ENCODE peak calls at places on chromosomes 4 and X, in four cellular contexts. K, L, N and Z are unnamed samples.

GRCh38 chrX:50629774-50630173 is 159.1 kb upstream of the DGKK start:
- DNase-seq in K (no peak), L (no peak), N (no peak), Z (no peak)

GRCh38 chrX:55450259-55450658 is 1.7 kb upstream of the MAGEH1 start:
- DNase-seq in K (peak), L (no peak), N (no peak), Z (no peak)

GRCh38 chr4:3408793-3409330 is 32.9 kb upstream of the HGFAC start:
- DNase-seq in K (no peak), L (peak), N (no peak), Z (no peak)

GRCh38 chr4:8286719-8287355 is 17.3 kb downstream of the HTRA3 start:
- DNase-seq in K (no peak), L (no peak), N (no peak), Z (no peak)

GRCh38 chrX:39133971-39134370 is 332.7 kb downstream of the MID1IP1 start:
- DNase-seq in K (peak), L (no peak), N (no peak), Z (peak)

GRCh38 chr4:27154706-27155105 is 294.1 kb downstream of the STIM2 start:
- DNase-seq in K (no peak), L (no peak), N (no peak), Z (no peak)

GRCh38 chrX:13569479-13570244 is at the start of gene EGFL6:
- DNase-seq in K (no peak), L (peak), N (no peak), Z (no peak)

GRCh38 chrX:119880552-119881437 is 9.2 kb downstream of the NDUFA1 start:
- DNase-seq in K (peak), L (peak), N (peak), Z (no peak)

GRCh38 chrX:110304371-110304770 is 13.5 kb downstream of the AMMECR1 start:
- DNase-seq in K (no peak), L (no peak), N (no peak), Z (no peak)

GRCh38 chr4:102477657-102478056 is 23.5 kb upstream of the NFKB1 start:
- DNase-seq in K (no peak), L (no peak), N (no peak), Z (no peak)

GRCh38 chr4:104971458-104971857 is 175.2 kb upstream of the TET2 start:
- DNase-seq in K (no peak), L (no peak), N (no peak), Z (no peak)

GRCh38 chrX:149453030-149453429 is 52.1 kb downstream of the IDS start:
- DNase-seq in K (peak), L (no peak), N (no peak), Z (no peak)

GRCh38 chr4:143377635-143378099 is 41.0 kb downstream of the GAB1 start:
- DNase-seq in K (no peak), L (no peak), N (peak), Z (no peak)

GRCh38 chr4:20916106-20916505 is 215.8 kb downstream of the PACRGL start:
- DNase-seq in K (no peak), L (no peak), N (no peak), Z (no peak)

GRCh38 chrX:71253253-71254091 is 468 bp downstream of the ZMYM3 start:
- DNase-seq in K (peak), L (peak), N (no peak), Z (peak)

GRCh38 chr4:14168919-14169318 is 541.4 kb upstream of the BOD1L1 start:
- DNase-seq in K (no peak), L (peak), N (peak), Z (no peak)

GRCh38 chr4:116055857-116056827 is 942.7 kb upstream of the NDST4 start:
- DNase-seq in K (no peak), L (peak), N (no peak), Z (no peak)

GRCh38 chr4:123409301-123409700 is 12.7 kb downstream of the SPRY1 start:
- DNase-seq in K (no peak), L (no peak), N (no peak), Z (no peak)

GRCh38 chr4:51995647-51996046 is 24.5 kb downstream of the LRRC66 start:
- DNase-seq in K (no peak), L (no peak), N (no peak), Z (no peak)

GRCh38 chr4:136412708-136413107 is 1119.6 kb downstream of the PCDH18 start:
- DNase-seq in K (no peak), L (no peak), N (no peak), Z (no peak)

GRCh38 chr4:113689394-113689793 is 72.1 kb downstream of the CAMK2D start:
- DNase-seq in K (no peak), L (no peak), N (no peak), Z (no peak)

GRCh38 chr4:150723727-150724411 is 141.9 kb downstream of the MAB21L2 start:
- DNase-seq in K (no peak), L (no peak), N (no peak), Z (no peak)

GRCh38 chr4:112145326-112145819 is at the start of gene FAM241A:
- DNase-seq in K (peak), L (peak), N (no peak), Z (no peak)

GRCh38 chrX:101347859-101348451 is 587 bp downstream of the TIMM8A start:
- DNase-seq in K (peak), L (peak), N (no peak), Z (no peak)

GRCh38 chr4:23827971-23828680 is 61.7 kb downstream of the PPARGC1A start:
- DNase-seq in K (no peak), L (no peak), N (no peak), Z (no peak)

GRCh38 chrX:41695464-41695863 is 6.7 kb downstream of the GPR34 start:
- DNase-seq in K (no peak), L (no peak), N (no peak), Z (no peak)

GRCh38 chrX:147803948-147804347 is 107.8 kb upstream of the FMR1 start:
- DNase-seq in K (no peak), L (peak), N (no peak), Z (no peak)

GRCh38 chrX:104330966-104331365 is 76.2 kb upstream of the ESX1 start:
- DNase-seq in K (no peak), L (no peak), N (no peak), Z (no peak)

GRCh38 chrX:47278684-47279083 is 45.9 kb downstream of the USP11 start:
- DNase-seq in K (no peak), L (no peak), N (no peak), Z (no peak)

GRCh38 chr4:8908206-8908893 is 36.7 kb upstream of the HMX1 start:
- DNase-seq in K (no peak), L (peak), N (no peak), Z (peak)

GRCh38 chr4:26791346-26791745 is 69.3 kb upstream of the STIM2 start:
- DNase-seq in K (no peak), L (no peak), N (no peak), Z (no peak)

GRCh38 chr4:26141101-26141830 is 179.5 kb upstream of the RBPJ start:
- DNase-seq in K (no peak), L (no peak), N (no peak), Z (no peak)

GRCh38 chr4:155342142-155342541 is 34.6 kb downstream of the MAP9 start:
- DNase-seq in K (no peak), L (no peak), N (no peak), Z (no peak)

GRCh38 chr4:53855886-53856260 is 208.5 kb downstream of the CHIC2 start:
- DNase-seq in K (no peak), L (no peak), N (no peak), Z (no peak)

GRCh38 chr4:73823756-73824155 is 12.7 kb upstream of the CXCL6 start:
- DNase-seq in K (no peak), L (no peak), N (no peak), Z (no peak)

GRCh38 chr4:74133786-74134499 is 24.0 kb upstream of the MTHFD2L start:
- DNase-seq in K (peak), L (peak), N (peak), Z (peak)

GRCh38 chr4:122612540-122612939 is 8.3 kb downstream of the IL21 start:
- DNase-seq in K (no peak), L (no peak), N (no peak), Z (no peak)

GRCh38 chr4:67922697-67923096 is 38.9 kb upstream of the TMPRSS11D start:
- DNase-seq in K (no peak), L (peak), N (no peak), Z (no peak)

GRCh38 chrX:120251471-120252011 is 929 bp downstream of the ZBTB33 start:
- DNase-seq in K (peak), L (peak), N (no peak), Z (no peak)

DNA sequence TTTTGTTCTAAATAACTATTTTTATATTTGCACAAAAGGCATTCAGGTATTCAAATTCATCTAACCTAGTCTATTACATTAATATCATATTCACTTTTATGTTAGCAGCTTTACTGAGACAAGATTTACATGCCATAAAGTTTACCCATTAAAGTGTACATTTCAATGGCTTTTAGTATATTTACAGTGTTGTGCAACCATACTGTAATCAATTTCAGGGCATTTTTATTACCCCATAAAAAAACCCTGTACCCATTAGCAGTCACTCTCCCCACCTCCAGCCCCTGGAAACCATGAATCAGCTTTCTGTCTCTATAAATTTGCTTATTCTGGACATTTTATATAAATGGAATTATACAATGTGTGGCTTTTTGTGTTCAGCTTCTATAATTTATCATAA is 95.9 kb upstream of the IL1RAPL1 start:
- DNase-seq in K (no peak), L (no peak), N (no peak), Z (no peak)
- TF ChIP-seq GABPA in K (no peak), L (no peak), N (no peak), Z (no peak)

DNA sequence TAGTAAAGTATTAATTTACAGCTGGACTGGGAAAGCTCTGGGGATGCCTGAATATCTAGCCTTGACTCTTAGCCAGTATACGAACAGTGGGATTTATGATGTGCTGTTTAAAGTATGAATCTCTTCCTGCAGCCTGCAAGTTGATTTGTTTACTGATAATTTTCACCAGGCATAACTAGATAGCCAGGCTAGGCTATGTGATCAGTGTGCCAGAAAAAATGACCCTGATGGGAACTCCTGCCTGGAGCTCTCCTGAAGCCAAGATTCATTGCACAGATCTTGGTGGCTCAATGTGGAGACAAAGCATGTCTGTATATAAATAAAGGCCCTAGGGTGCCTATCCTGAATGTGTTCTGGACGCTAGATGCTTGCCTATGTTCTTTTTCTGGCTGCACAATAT is 119.1 kb downstream of the SCLT1 start:
- DNase-seq in K (no peak), L (peak), N (no peak), Z (no peak)
- TF ChIP-seq GABPA in K (no peak), L (no peak), N (no peak), Z (no peak)

GRCh38 chr4:168587326-168588125 is 90.7 kb downstream of the PALLD start:
- DNase-seq in K (no peak), L (no peak), N (no peak), Z (no peak)

GRCh38 chr4:168589154-168589553 is 92.3 kb downstream of the PALLD start:
- DNase-seq in K (no peak), L (no peak), N (no peak), Z (no peak)

GRCh38 chr4:168584321-168584771 is 87.5 kb downstream of the PALLD start:
- DNase-seq in K (no peak), L (no peak), N (no peak), Z (no peak)

GRCh38 chr4:168586926-168587325 is 90.1 kb downstream of the PALLD start:
- DNase-seq in K (no peak), L (no peak), N (no peak), Z (no peak)

GRCh38 chr4:168585168-168586091 is 88.6 kb downstream of the PALLD start:
- DNase-seq in K (peak), L (peak), N (no peak), Z (peak)
- TF ChIP-seq GABPA in K (no peak), L (no peak), N (no peak), Z (no peak)

DNA sequence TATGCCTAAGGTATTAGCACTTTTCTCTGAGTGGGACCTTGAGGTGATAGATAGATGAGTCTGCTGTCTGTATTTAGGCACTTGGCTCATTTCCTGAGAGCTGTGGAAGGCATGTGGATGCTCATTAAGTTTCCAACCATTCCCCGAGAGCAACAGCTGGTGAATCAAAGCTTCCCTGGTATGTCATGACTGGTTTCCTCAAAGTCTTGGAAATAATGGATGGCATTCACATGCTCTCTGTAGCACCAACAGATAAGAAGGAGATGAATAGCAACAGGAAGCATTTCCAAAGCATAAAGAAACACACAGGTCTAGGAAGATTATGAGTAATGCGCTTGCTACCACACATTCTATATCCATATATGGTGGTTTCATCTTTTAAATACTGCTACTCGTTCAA is 118.3 kb upstream of the ETNPPL start:
- DNase-seq in K (no peak), L (no peak), N (no peak), Z (no peak)
- TF ChIP-seq GABPA in K (no peak), L (no peak), N (no peak), Z (no peak)

DNA sequence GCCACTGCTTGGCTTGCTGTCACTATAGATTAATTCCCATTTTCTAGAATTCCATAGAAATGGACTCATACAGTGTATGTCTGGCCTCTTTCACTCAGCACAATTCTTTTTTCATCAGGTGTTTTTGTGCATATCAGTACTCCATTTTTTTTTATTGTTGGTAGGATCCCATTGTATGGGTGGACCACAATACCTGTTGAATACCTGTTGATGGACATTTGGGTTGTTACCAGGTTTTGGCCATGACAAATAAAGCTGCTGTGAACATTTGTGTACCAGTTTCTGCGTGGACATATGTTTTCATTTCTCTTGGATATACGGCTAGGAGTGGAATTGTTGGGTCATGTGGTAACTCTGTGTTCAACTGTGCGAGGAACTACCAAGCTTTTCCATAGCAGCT is 14.9 kb downstream of the ZFP92 start:
- DNase-seq in K (no peak), L (no peak), N (no peak), Z (no peak)
- TF ChIP-seq GABPA in K (no peak), L (no peak), N (no peak), Z (no peak)

GRCh38 chr4:85778809-85779124 is 303.8 kb downstream of the ARHGAP24 start:
- DNase-seq in K (no peak), L (no peak), N (no peak), Z (no peak)

GRCh38 chr4:85777908-85778808 is 303.2 kb downstream of the ARHGAP24 start:
- DNase-seq in K (no peak), L (no peak), N (peak), Z (no peak)

GRCh38 chr4:85780664-85781063 is 305.7 kb downstream of the ARHGAP24 start:
- DNase-seq in K (no peak), L (no peak), N (no peak), Z (no peak)

GRCh38 chr4:85776579-85776978 is 301.6 kb downstream of the ARHGAP24 start:
- DNase-seq in K (no peak), L (no peak), N (no peak), Z (no peak)

GRCh38 chr4:85779165-85779564 is 304.2 kb downstream of the ARHGAP24 start:
- DNase-seq in K (no peak), L (no peak), N (no peak), Z (no peak)
- TF ChIP-seq GABPA in K (no peak), L (no peak), N (no peak), Z (no peak)

DNA sequence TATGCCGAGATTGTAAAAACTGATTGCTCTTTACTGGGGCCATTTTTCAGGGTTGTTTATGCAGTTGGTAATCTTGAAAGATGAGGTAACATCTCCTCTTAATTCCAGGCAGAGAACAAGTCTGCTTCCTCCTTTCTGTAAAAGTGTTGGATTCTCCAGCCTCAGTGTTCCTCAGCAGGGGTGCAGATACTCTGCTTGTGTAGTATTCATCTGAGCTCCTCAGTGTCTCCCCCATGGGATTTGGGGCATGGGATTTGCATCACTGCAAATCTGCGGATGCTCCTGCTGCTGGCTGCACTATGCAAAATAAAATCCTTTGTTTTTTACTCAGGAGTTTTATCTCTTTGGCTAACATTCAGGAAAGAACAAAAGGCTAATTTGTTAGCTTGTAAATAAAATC is 104.9 kb upstream of the ATP8A1 start:
- DNase-seq in K (no peak), L (no peak), N (no peak), Z (no peak)
- TF ChIP-seq GABPA in K (no peak), L (no peak), N (no peak), Z (no peak)